ENCODE peak calls at places on chromosomes 3 and 15, in four cellular contexts. N is stomach, D is K562, L is HepG2. Y is an unnamed sample.

GRCh38 chr3:13015286-13016082 is 57.7 kb downstream of the IQSEC1 start:
- DNase-seq in N (peak), D (no peak), L (no peak), Y (no peak)

GRCh38 chr3:194257916-194258668 is 93.0 kb downstream of the CPN2 start:
- DNase-seq in N (peak), D (no peak), L (no peak), Y (no peak)

GRCh38 chr3:111473550-111473949 is 68.4 kb upstream of the CD96 start:
- DNase-seq in N (no peak), D (no peak), L (no peak), Y (no peak)

GRCh38 chr15:45729146-45729545 is 94.3 kb downstream of the SQOR start:
- DNase-seq in N (no peak), D (no peak), L (no peak), Y (no peak)

GRCh38 chr3:68866157-68866556 is 66.2 kb downstream of the TAFA4 start:
- DNase-seq in N (no peak), D (no peak), L (no peak), Y (no peak)

GRCh38 chr3:179265875-179266274 is 15.0 kb upstream of the KCNMB3 start:
- DNase-seq in N (no peak), D (peak), L (no peak), Y (no peak)

GRCh38 chr3:177744873-177745646 is 547.8 kb upstream of the TBL1XR1 start:
- DNase-seq in N (peak), D (no peak), L (no peak), Y (no peak)

GRCh38 chr3:52222319-52223221 is 2.9 kb downstream of the TLR9 start:
- DNase-seq in N (no peak), D (no peak), L (no peak), Y (no peak)

GRCh38 chr3:183488343-183488742 is 59.9 kb upstream of the MCF2L2 start:
- DNase-seq in N (peak), D (no peak), L (no peak), Y (no peak)

GRCh38 chr3:42264399-42265058 is 1.5 kb downstream of the CCK start:
- DNase-seq in N (peak), D (peak), L (no peak), Y (no peak)

GRCh38 chr15:90174140-90174891 is 26.8 kb upstream of the SEMA4B start:
- DNase-seq in N (peak), D (no peak), L (no peak), Y (peak)

GRCh38 chr3:190001426-190001825 is 119.3 kb downstream of the P3H2 start:
- DNase-seq in N (no peak), D (no peak), L (no peak), Y (no peak)

GRCh38 chr3:69273895-69274294 is 112.0 kb downstream of the FRMD4B start:
- DNase-seq in N (no peak), D (no peak), L (no peak), Y (no peak)

GRCh38 chr3:46755646-46756045 is 38.0 kb upstream of the PRSS50 start:
- DNase-seq in N (no peak), D (no peak), L (no peak), Y (no peak)

GRCh38 chr3:58824285-58824684 is 157.7 kb upstream of the FAM3D start:
- DNase-seq in N (peak), D (peak), L (peak), Y (no peak)

GRCh38 chr15:38207591-38207990 is 45.0 kb upstream of the SPRED1 start:
- DNase-seq in N (no peak), D (no peak), L (no peak), Y (no peak)

GRCh38 chr3:185175370-185175987 is 22.6 kb upstream of the C3orf70 start:
- DNase-seq in N (peak), D (peak), L (peak), Y (peak)

GRCh38 chr15:64166104-64166890 is 3.5 kb upstream of the PPIB start:
- DNase-seq in N (no peak), D (no peak), L (no peak), Y (no peak)

GRCh38 chr15:41794081-41794480 is 19.8 kb downstream of the MAPKBP1 start:
- DNase-seq in N (no peak), D (no peak), L (no peak), Y (no peak)

GRCh38 chr15:89389841-89390603 is 55.4 kb upstream of the POLG start:
- DNase-seq in N (no peak), D (no peak), L (no peak), Y (no peak)

GRCh38 chr3:48637305-48637704 is 2.0 kb upstream of the SLC26A6 start:
- DNase-seq in N (no peak), D (no peak), L (peak), Y (no peak)

GRCh38 chr3:10393514-10393913 is 72.6 kb upstream of the SEC13 start:
- DNase-seq in N (no peak), D (no peak), L (no peak), Y (no peak)

GRCh38 chr15:70447511-70447910 is 315.8 kb downstream of the UACA start:
- DNase-seq in N (no peak), D (no peak), L (no peak), Y (no peak)

GRCh38 chr15:80436511-80437307 is 32.5 kb downstream of the ARNT2 start:
- DNase-seq in N (peak), D (no peak), L (peak), Y (no peak)

GRCh38 chr3:70716832-70717231 is 404.4 kb upstream of the MDFIC2 start:
- DNase-seq in N (no peak), D (no peak), L (no peak), Y (peak)

GRCh38 chr15:29601811-29602210 is 220.5 kb downstream of the TJP1 start:
- DNase-seq in N (no peak), D (no peak), L (no peak), Y (no peak)

GRCh38 chr3:179949869-179950268 is 86.9 kb downstream of the PEX5L start:
- DNase-seq in N (no peak), D (no peak), L (no peak), Y (no peak)

GRCh38 chr15:67164811-67165652 is 89.4 kb downstream of the AAGAB start:
- DNase-seq in N (no peak), D (no peak), L (no peak), Y (peak)

GRCh38 chr3:126398423-126399347 is 4.0 kb downstream of the CFAP100 start:
- DNase-seq in N (no peak), D (no peak), L (no peak), Y (no peak)
- TF ChIP-seq POLR2A in N (no peak), D (no peak), L (no peak), Y (no peak)

GRCh38 chr3:162072656-162073055 is 576.0 kb downstream of the OTOL1 start:
- DNase-seq in N (no peak), D (no peak), L (no peak), Y (no peak)
- TF ChIP-seq EP300 in N (no peak), D (no peak), L (no peak), Y (no peak)

DNA sequence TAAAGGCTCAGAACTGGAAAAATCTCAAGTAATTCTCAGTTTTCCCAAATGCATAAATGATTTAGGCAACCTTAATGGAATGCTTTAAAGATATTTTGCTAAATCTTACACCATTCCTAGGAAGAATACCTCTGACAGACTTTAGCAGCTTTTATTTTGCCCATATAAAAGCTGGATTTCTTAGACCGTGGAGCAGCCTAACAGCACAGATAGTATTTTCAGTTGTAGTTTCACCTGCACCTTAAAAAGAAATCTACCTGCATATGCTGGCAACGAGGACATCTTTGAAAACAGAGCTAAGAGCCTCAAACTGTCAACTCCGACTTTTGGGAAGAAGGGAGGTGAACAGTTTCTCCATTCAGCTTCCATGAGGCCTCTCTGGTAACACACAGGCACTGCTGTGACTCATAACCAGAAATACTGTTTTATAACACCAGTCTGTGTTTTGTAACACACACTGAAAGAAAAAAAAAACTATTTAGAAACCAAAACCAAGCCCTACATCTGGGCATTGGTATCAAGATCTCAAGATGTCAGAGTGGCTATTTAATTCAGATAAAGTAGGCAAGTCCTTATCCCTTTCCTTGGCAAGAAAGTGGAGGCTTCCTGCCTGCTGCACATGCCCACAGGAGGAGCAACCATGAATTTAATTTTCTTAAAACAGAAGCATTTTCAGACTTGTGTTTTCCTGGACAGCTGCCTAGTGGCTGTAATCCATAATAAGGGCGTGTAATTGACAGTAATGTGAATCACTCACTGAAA is 181.5 kb upstream of the ICE2 start:
- DNase-seq in N (no peak), D (no peak), L (no peak), Y (peak)
- H3K27ac ChIP-seq in N (peak), D (no peak), L (no peak), Y (no peak)

GRCh38 chr15:96350884-96351639 is 20.6 kb downstream of the NR2F2 start:
- DNase-seq in N (no peak), D (no peak), L (no peak), Y (no peak)

GRCh38 chr15:96350321-96350720 is 19.8 kb downstream of the NR2F2 start:
- DNase-seq in N (no peak), D (no peak), L (no peak), Y (no peak)

GRCh38 chr15:96352594-96353377 is 22.3 kb downstream of the NR2F2 start:
- DNase-seq in N (no peak), D (no peak), L (no peak), Y (no peak)

GRCh38 chr15:96353378-96353930 is 23.0 kb downstream of the NR2F2 start:
- DNase-seq in N (no peak), D (no peak), L (no peak), Y (no peak)

GRCh38 chr15:96351801-96352593 is 21.5 kb downstream of the NR2F2 start:
- DNase-seq in N (peak), D (no peak), L (no peak), Y (peak)
- TF ChIP-seq POLR2A in N (no peak), D (no peak), L (no peak), Y (no peak)

GRCh38 chr3:5278666-5279065 is 91.2 kb downstream of the EDEM1 start:
- DNase-seq in N (no peak), D (no peak), L (no peak), Y (no peak)
- TF ChIP-seq EP300 in N (no peak), D (no peak), L (no peak), Y (no peak)

GRCh38 chr3:77038468-77038927 is 1.4 kb upstream of the ROBO2 start:
- DNase-seq in N (peak), D (peak), L (peak), Y (peak)

GRCh38 chr3:77041156-77041696 is 1.3 kb downstream of the ROBO2 start:
- DNase-seq in N (no peak), D (no peak), L (no peak), Y (no peak)

GRCh38 chr3:77041756-77042155 is 1.9 kb downstream of the ROBO2 start:
- DNase-seq in N (no peak), D (no peak), L (no peak), Y (no peak)

GRCh38 chr3:77039606-77040553 is at the start of gene ROBO2:
- DNase-seq in N (no peak), D (peak), L (no peak), Y (peak)

GRCh38 chr3:77038928-77039605 is 832 bp upstream of the ROBO2 start:
- DNase-seq in N (no peak), D (no peak), L (no peak), Y (peak)
- H3K27ac ChIP-seq in N (peak), D (no peak), L (no peak), Y (peak)

Y was measured in ovary.